ENCODE peak calls at places on chromosomes 13 and 19, in six cellular contexts. V is A549, C is K562, P is WTC11, U is SK-N-SH, H is IMR-90. A is an unnamed sample.

GRCh38 chr19:8149261-8150094 is at the start of gene FBN3:
- DNase-seq in V (no peak), C (no peak), P (peak; percentile 75), U (peak; percentile 73), H (no peak), A (peak; percentile 80)

GRCh38 chr19:13537454-13537853 is 31.2 kb upstream of the CACNA1A start:
- DNase-seq in V (no peak), C (peak; percentile 33), P (peak; percentile 40), U (no peak), H (no peak), A (no peak)

GRCh38 chr19:1907563-1908363 is 2.6 kb downstream of the ADAT3 start:
- DNase-seq in V (no peak), C (peak; percentile 56), P (no peak), U (no peak), H (no peak), A (no peak)

GRCh38 chr19:44512326-44513298 is 12.3 kb upstream of the ZNF180 start:
- DNase-seq in V (peak; percentile 79), C (peak; percentile 81), P (peak; percentile 82), U (peak; percentile 61), H (peak; percentile 58), A (peak; percentile 87)

GRCh38 chr13:59494560-59494970 is 669.2 kb downstream of the DIAPH3 start:
- DNase-seq in V (no peak), C (peak; percentile 28), P (no peak), U (no peak), H (peak; percentile 81), A (no peak)

GRCh38 chr19:27742041-27742440 is 1470.9 kb downstream of the UQCRFS1 start:
- DNase-seq in V (no peak), C (no peak), P (no peak), U (no peak), H (no peak), A (no peak)

GRCh38 chr13:45413826-45414312 is 4.3 kb downstream of the SLC25A30 start:
- DNase-seq in V (no peak), C (no peak), P (no peak), U (no peak), H (no peak), A (no peak)

GRCh38 chr19:13133241-13133870 is 15.3 kb downstream of the NACC1 start:
- DNase-seq in V (no peak), C (no peak), P (no peak), U (no peak), H (no peak), A (no peak)

GRCh38 chr19:29596885-29597525 is 9.1 kb upstream of the POP4 start:
- DNase-seq in V (peak; percentile 64), C (no peak), P (no peak), U (no peak), H (peak; percentile 40), A (no peak)

GRCh38 chr19:18520848-18521691 is 800 bp downstream of the ELL start:
- DNase-seq in V (no peak), C (no peak), P (peak; percentile 42), U (no peak), H (no peak), A (no peak)

GRCh38 chr19:14347999-14348889 is 33.0 kb upstream of the ADGRE5 start:
- DNase-seq in V (peak; percentile 50), C (peak; percentile 88), P (peak; percentile 80), U (peak; percentile 95), H (no peak), A (peak; percentile 92)

GRCh38 chr13:51793570-51794273 is 10.2 kb downstream of the DHRS12 start:
- DNase-seq in V (peak; percentile 53), C (peak; percentile 62), P (no peak), U (no peak), H (peak; percentile 91), A (no peak)
- TF ChIP-seq USF2 in V (no peak), C (no peak), P (no peak), U (no peak), H (no peak), A (no peak)

GRCh38 chr13:27011661-27012060 is 159.9 kb downstream of the USP12 start:
- DNase-seq in V (no peak), C (no peak), P (no peak), U (no peak), H (no peak), A (peak; percentile 19)

GRCh38 chr13:27012482-27013197 is 159.0 kb downstream of the USP12 start:
- DNase-seq in V (no peak), C (no peak), P (no peak), U (no peak), H (peak; percentile 89), A (no peak)

GRCh38 chr13:27018230-27018875 is 153.3 kb downstream of the USP12 start:
- DNase-seq in V (no peak), C (no peak), P (no peak), U (no peak), H (no peak), A (no peak)

GRCh38 chr13:27016871-27017270 is 154.7 kb downstream of the USP12 start:
- DNase-seq in V (no peak), C (no peak), P (no peak), U (no peak), H (no peak), A (peak; percentile 30)

GRCh38 chr13:27014406-27015359 is 156.9 kb downstream of the USP12 start:
- DNase-seq in V (no peak), C (no peak), P (no peak), U (no peak), H (no peak), A (no peak)
- TF ChIP-seq USF2 in V (no peak), C (no peak), P (no peak), U (no peak), H (no peak), A (no peak)

GRCh38 chr13:51623473-51623872 is 39.2 kb downstream of the WDFY2 start:
- DNase-seq in V (no peak), C (no peak), P (no peak), U (no peak), H (no peak), A (no peak)

GRCh38 chr13:51619614-51620013 is 35.4 kb downstream of the WDFY2 start:
- DNase-seq in V (no peak), C (no peak), P (no peak), U (no peak), H (peak; percentile 85), A (no peak)

GRCh38 chr13:51621597-51621996 is 37.3 kb downstream of the WDFY2 start:
- DNase-seq in V (no peak), C (no peak), P (no peak), U (peak; percentile 32), H (no peak), A (no peak)

GRCh38 chr13:51618626-51619025 is 34.4 kb downstream of the WDFY2 start:
- DNase-seq in V (no peak), C (no peak), P (no peak), U (no peak), H (no peak), A (no peak)

DNA sequence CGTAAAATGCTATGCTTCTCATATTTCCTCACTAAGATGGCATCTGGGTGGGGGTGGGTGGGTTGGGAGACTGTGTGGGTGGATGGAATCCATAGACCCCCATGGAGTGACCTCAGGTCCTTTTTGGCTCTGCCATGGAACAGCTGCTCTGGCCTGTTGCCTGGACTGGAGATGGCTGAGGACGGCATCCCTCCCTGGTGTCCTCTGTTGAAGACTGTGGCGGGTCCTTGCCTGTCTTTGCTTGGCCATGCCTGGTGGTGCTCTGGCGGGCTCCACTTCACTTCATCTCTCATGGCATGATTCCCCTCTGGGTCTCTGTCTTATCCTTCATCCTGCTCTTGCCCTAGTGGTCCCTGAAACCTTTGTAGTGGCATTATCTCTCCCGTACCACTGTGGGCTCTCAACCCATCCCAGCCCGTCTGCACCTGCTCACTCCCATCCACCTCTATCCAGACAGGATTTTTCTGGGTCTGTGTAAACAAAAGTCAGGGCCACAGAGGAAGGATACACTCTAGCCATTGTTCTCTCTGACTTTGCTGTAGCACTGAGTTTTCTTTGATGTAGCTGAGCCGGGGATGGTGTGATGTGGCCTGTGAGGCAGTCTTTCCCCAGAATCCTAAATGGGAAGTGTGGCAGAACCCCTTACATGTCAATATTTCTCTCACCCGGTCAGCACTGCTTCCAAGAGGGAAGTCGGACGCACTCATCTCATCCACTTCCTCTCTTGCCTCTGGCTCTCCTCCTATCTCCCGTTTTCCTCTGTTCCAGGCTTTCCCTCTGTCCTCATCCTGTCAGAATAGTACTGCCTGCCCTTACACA is 36.1 kb downstream of the WDFY2 start:
- DNase-seq in V (no peak), C (no peak), P (no peak), U (no peak), H (no peak), A (no peak)
- TF ChIP-seq USF2 in V (no peak), C (no peak), P (no peak), U (no peak), H (no peak), A (no peak)

DNA sequence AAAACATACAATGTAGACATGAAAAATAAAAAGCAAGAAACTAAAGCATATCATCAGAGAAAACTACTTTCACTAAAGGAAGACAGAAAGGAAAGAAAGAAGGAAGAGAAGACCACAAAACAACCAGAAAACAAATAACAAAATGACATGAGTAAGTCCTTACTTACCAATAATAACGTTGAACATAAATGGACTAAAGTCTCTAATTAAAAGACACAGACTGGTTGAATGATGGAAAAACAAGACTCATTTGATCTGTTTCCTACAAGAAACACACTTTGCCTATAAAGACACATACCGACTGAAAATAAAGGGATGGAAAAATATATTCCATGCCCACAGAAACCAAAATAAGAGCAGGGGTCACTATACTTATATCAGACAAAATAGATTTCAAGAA is 46.0 kb downstream of the RB1 start:
- DNase-seq in V (no peak), C (no peak), P (no peak), U (no peak), H (no peak), A (no peak)
- TF ChIP-seq USF2 in V (no peak), C (no peak), P (no peak), U (no peak), H (no peak), A (no peak)

GRCh38 chr19:46787331-46788100 is 878 bp downstream of the SLC1A5 start:
- DNase-seq in V (peak; percentile 79), C (peak; percentile 51), P (peak; percentile 53), U (peak; percentile 74), H (peak; percentile 63), A (peak; percentile 64)
- TF ChIP-seq USF2 in V (peak; percentile 85), C (peak; percentile 82), P (peak; percentile 91), U (peak; percentile 37), H (peak; percentile 87), A (peak; percentile 72)

GRCh38 chr19:588093-588742 is 1.5 kb upstream of the HCN2 start:
- DNase-seq in V (peak; percentile 92), C (peak; percentile 44), P (peak; percentile 90), U (peak; percentile 92), H (peak; percentile 72), A (peak; percentile 90)
- TF ChIP-seq USF2 in V (no peak), C (no peak), P (no peak), U (no peak), H (peak; percentile 16), A (no peak)

DNA sequence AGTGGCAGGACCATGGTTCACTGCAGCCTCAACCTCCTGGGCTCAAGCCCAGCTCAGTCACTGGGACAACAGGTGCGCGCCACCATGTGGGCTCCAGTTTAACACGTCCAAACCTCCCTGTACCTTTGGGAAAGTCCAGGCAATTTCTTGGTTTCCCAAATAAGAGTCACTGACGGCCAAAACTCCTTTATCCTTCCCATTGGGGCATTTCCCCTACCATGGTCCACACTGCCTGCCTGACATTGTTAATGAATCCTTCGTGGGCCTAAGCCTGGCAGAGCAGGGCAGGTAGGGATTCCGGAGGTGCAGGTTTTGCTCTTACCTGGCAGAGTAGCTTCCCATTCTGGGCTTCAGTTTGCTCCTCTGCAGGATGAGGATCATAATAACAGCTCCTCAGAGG is 66.2 kb upstream of the TM9SF2 start:
- DNase-seq in V (no peak), C (no peak), P (no peak), U (no peak), H (no peak), A (no peak)
- TF ChIP-seq USF2 in V (no peak), C (no peak), P (no peak), U (no peak), H (no peak), A (no peak)